ENCODE peak calls at places on chromosomes 5 and 9, in six cellular contexts. M is H1, Q is SK-N-SH, T is GM12878, I is HepG2, X is K562. O is an unnamed sample.

GRCh38 chr5:136594416-136594815 is 229.1 kb upstream of the TRPC7 start:
- DNase-seq in M (no peak), T (no peak), I (no peak), Q (no peak), X (no peak), O (no peak)

GRCh38 chr5:28808967-28809810 is 1770.8 kb upstream of the CDH9 start:
- DNase-seq in M (no peak), T (no peak), Q (peak; percentile 10), I (no peak), X (peak; percentile 86), O (no peak)

GRCh38 chr9:90966475-90967150 is 165.0 kb downstream of the SYK start:
- DNase-seq in X (no peak), T (no peak), Q (no peak), I (no peak), M (no peak), O (no peak)

GRCh38 chr5:145965804-145966203 is 29.4 kb downstream of the SH3RF2 start:
- DNase-seq in X (no peak), M (no peak), T (no peak), Q (no peak), I (no peak), O (peak; percentile 36)

GRCh38 chr9:110282023-110282766 is 25.9 kb upstream of the TXN start:
- DNase-seq in I (peak; percentile 28), T (no peak), X (no peak), Q (no peak), M (no peak), O (peak; percentile 55)

GRCh38 chr9:133788045-133788818 is 50.1 kb upstream of the SARDH start:
- DNase-seq in M (no peak), I (no peak), Q (no peak), T (no peak), X (no peak), O (no peak)

GRCh38 chr5:179550511-179551342 is at the start of gene RUFY1:
- DNase-seq in M (peak; percentile 89), T (peak; percentile 20), I (peak; percentile 47), X (peak; percentile 90), Q (peak; percentile 96), O (peak; percentile 80)

GRCh38 chr9:128011071-128011817 is 30.5 kb upstream of the EEIG1 start:
- DNase-seq in Q (no peak), X (peak; percentile 9), M (peak; percentile 60), T (no peak), I (peak; percentile 30), O (peak; percentile 44)

GRCh38 chr5:72337159-72337558 is 17.0 kb downstream of the PTCD2 start:
- DNase-seq in I (no peak), X (no peak), T (no peak), Q (no peak), M (no peak), O (no peak)

GRCh38 chr5:27318701-27319100 is 280.3 kb upstream of the CDH9 start:
- DNase-seq in X (no peak), I (no peak), T (no peak), M (no peak), Q (no peak), O (no peak)

GRCh38 chr9:115694014-115694413 is 459.6 kb upstream of the PAPPA start:
- DNase-seq in Q (no peak), T (no peak), X (no peak), I (peak; percentile 11), M (peak; percentile 52), O (no peak)

GRCh38 chr9:16191691-16192402 is 639.0 kb downstream of the CCDC171 start:
- DNase-seq in T (no peak), X (peak; percentile 12), I (peak; percentile 2), M (peak; percentile 95), Q (peak; percentile 77), O (peak; percentile 1)

GRCh38 chr9:137318976-137319375 is 16.9 kb upstream of the NRARP start:
- DNase-seq in T (no peak), Q (peak; percentile 62), M (peak; percentile 67), X (peak; percentile 63), I (no peak), O (no peak)

GRCh38 chr9:105647595-105648349 is 14.5 kb upstream of the TAL2 start:
- DNase-seq in X (peak; percentile 83), T (no peak), M (no peak), Q (no peak), I (no peak), O (no peak)

GRCh38 chr9:95103385-95104087 is 214.0 kb downstream of the FANCC start:
- DNase-seq in M (no peak), Q (peak; percentile 71), T (no peak), I (peak; percentile 28), X (peak; percentile 27), O (no peak)

DNA sequence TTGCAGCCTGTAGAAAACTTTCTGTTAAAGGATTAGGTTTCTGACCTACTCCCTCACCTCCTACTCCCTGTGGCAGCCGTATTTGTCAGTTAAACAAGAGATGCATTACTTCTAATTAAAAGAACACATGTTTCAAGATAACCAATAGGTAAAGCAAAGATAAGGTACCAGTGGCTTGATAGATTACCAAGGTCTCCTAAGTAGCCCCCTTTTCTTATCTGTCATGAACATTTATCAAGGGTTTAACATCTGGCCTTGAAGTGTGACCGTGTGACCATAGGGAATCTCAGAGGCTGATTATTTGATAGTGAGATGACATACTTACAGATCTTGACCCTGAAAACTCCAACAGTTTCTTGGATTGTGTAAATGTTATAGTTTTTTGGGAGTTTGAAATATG is 764.0 kb upstream of the EDIL3 start:
- DNase-seq in Q (no peak), I (no peak), M (no peak), X (no peak), T (no peak), O (no peak)
- H3K4me3 ChIP-seq in Q (no peak overlapping the region), I (no peak overlapping the region), M (no peak overlapping the region), X (no peak overlapping the region), T (no peak overlapping the region), O (no peak overlapping the region)

GRCh38 chr5:17157916-17158529 is 59.4 kb upstream of the BASP1 start:
- DNase-seq in X (no peak), T (no peak), Q (no peak), M (no peak), I (no peak), O (peak; percentile 49)

GRCh38 chr5:17167171-17167891 is 50.1 kb upstream of the BASP1 start:
- DNase-seq in T (no peak), Q (no peak), M (no peak), I (no peak), X (no peak), O (no peak)

GRCh38 chr5:17161669-17162068 is 55.8 kb upstream of the BASP1 start:
- DNase-seq in M (no peak), I (no peak), T (no peak), X (no peak), Q (no peak), O (no peak)

GRCh38 chr5:17157294-17157693 is 60.1 kb upstream of the BASP1 start:
- DNase-seq in M (no peak), Q (no peak), X (no peak), I (no peak), T (no peak), O (no peak)

GRCh38 chr5:17163185-17163584 is 54.2 kb upstream of the BASP1 start:
- DNase-seq in X (no peak), I (no peak), Q (no peak), T (no peak), M (no peak), O (no peak)
- TF ChIP-seq GABPA in X (no peak), I (no peak), Q (no peak), T (no peak), M (no peak), O (no peak)

DNA sequence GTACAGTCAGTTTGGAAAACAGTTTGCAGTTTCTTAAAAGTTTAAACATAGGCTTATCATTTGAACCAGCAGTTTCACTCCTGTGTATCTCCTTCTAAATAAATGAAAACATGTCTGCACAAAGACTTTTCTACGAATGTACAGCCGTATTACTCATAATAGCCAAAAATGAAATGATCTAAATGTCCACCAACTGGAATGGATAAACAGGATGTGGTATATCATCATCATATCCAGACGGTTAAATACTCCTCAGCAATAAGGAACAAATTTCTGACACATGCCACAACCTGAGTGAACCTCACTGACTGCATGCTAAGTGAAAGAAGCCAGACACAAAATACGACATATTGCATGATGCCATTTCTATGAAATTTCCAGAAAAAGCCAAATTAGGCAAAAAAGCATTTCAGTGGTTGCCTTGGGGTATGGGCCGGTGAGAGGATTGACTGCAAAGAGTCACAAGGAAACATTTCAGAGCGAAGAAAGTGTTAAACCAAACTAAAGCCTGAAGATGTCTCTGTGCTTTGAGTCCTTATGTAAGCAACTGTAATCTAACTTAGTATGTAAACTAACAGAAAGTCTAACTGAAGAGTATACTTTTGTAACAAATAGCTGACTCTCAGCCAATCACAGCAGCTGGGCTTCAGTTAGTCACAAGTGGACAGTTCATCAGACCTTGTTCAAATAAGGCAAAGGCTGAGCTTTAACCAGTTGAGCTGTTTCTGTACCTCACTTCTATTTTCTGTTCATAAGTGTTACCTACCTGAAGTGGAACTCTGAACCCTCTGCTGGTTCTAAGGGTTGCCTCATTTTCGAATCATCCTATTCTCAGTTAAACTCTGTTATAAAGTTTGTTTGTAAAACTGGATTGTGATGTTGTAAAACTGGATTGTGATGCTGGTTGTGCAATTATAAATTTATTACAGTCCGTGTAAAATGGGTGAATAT is 65.2 kb downstream of the TRIO start:
- DNase-seq in T (peak; percentile 86), I (peak; percentile 91), M (no peak), Q (no peak), X (no peak), O (peak; percentile 26)
- TF ChIP-seq CTCF in T (peak; percentile 39), I (peak; percentile 50), M (no peak), Q (no peak), X (no peak), O (no peak)

GRCh38 chr9:99826579-99826978 is 4.9 kb downstream of the NR4A3 start:
- DNase-seq in Q (no peak), T (no peak), I (no peak), M (no peak), X (no peak), O (no peak)

GRCh38 chr9:99825158-99826046 is 3.7 kb downstream of the NR4A3 start:
- DNase-seq in I (no peak), X (no peak), M (peak; percentile 68), T (no peak), Q (no peak), O (no peak)

GRCh38 chr9:99827244-99827643 is 5.6 kb downstream of the NR4A3 start:
- DNase-seq in Q (no peak), M (no peak), I (no peak), X (no peak), T (no peak), O (no peak)

GRCh38 chr9:99828054-99828416 is 6.3 kb downstream of the NR4A3 start:
- DNase-seq in M (no peak), X (no peak), T (no peak), I (no peak), Q (no peak), O (no peak)

DNA sequence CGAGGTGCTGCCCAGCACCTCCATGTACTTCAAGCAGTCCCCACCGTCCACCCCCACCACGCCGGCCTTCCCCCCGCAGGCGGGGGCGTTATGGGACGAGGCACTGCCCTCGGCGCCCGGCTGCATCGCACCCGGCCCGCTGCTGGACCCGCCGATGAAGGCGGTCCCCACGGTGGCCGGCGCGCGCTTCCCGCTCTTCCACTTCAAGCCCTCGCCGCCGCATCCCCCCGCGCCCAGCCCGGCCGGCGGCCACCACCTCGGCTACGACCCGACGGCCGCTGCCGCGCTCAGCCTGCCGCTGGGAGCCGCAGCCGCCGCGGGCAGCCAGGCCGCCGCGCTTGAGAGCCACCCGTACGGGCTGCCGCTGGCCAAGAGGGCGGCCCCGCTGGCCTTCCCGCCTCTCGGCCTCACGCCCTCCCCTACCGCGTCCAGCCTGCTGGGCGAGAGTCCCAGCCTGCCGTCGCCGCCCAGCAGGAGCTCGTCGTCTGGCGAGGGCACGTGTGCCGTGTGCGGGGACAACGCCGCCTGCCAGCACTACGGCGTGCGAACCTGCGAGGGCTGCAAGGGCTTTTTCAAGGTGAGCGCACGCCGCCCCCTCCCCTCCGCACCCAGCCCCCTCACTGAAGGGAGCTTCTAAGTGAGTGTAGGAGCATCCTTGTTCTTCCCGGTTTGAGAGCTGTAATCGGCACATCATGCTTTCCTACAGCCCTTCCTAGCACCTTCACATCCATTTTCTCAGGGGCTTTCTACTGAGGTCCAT is 6.9 kb downstream of the NR4A3 start:
- DNase-seq in Q (no peak), T (no peak), M (peak; percentile 68), I (no peak), X (no peak), O (no peak)
- H3K4me3 ChIP-seq in Q (no peak overlapping the region), T (no peak overlapping the region), M (peak overlapping the region; percentile 36), I (no peak overlapping the region), X (no peak overlapping the region), O (no peak overlapping the region)